ENCODE peak calls at places on chromosome 2, in eight cellular contexts. L is tibial nerve, Z is natural killer cell, J is fibroblast of pulmonary artery, O is bronchial epithelial cell, D is cardiac muscle cell, W is WERI-Rb-1, X is foreskin fibroblast. F is an unnamed sample.

GRCh38 chr2:1099418-1099817 is 148.8 kb downstream of the SNTG2 start:
- DNase-seq in L (no peak), Z (no peak), J (no peak), O (no peak), D (no peak), W (no peak), X (no peak), F (no peak)

GRCh38 chr2:157414050-157414449 is 29.8 kb downstream of the CYTIP start:
- DNase-seq in L (no peak), Z (no peak), J (no peak), O (no peak), D (no peak), W (no peak), X (no peak), F (no peak)

GRCh38 chr2:79860233-79861058 is 347.6 kb downstream of the CTNNA2 start:
- DNase-seq in L (no peak), Z (no peak), J (peak), O (peak), D (no peak), W (peak), X (no peak), F (no peak)

GRCh38 chr2:201779996-201780673 is 598 bp downstream of the ALS2 start:
- DNase-seq in L (no peak), Z (no peak), J (peak), O (peak), D (peak), W (peak), X (no peak), F (no peak)

GRCh38 chr2:207008105-207008990 is 69.0 kb downstream of the CPO start:
- DNase-seq in L (no peak), Z (no peak), J (peak), O (peak), D (peak), W (no peak), X (peak), F (no peak)

GRCh38 chr2:183000846-183001245 is 37.4 kb downstream of the NCKAP1 start:
- DNase-seq in L (no peak), Z (no peak), J (no peak), O (no peak), D (no peak), W (no peak), X (no peak), F (no peak)

GRCh38 chr2:10076511-10076910 is 3.7 kb downstream of the CYS1 start:
- DNase-seq in L (no peak), Z (no peak), J (no peak), O (no peak), D (no peak), W (no peak), X (no peak), F (no peak)

GRCh38 chr2:9658972-9659371 is 28.2 kb upstream of the YWHAQ start:
- DNase-seq in L (no peak), Z (no peak), J (no peak), O (peak), D (peak), W (no peak), X (no peak), F (no peak)

GRCh38 chr2:156317631-156318030 is 14.9 kb downstream of the NR4A2 start:
- DNase-seq in L (no peak), Z (no peak), J (no peak), O (no peak), D (no peak), W (no peak), X (no peak), F (no peak)

GRCh38 chr2:104140361-104140760 is 713.6 kb upstream of the POU3F3 start:
- DNase-seq in L (no peak), Z (no peak), J (no peak), O (no peak), D (no peak), W (no peak), X (no peak), F (no peak)

GRCh38 chr2:3696542-3696941 is 6.8 kb upstream of the DCDC2C start:
- DNase-seq in L (no peak), Z (no peak), J (no peak), O (no peak), D (no peak), W (no peak), X (no peak), F (no peak)

GRCh38 chr2:3689998-3690748 is 13.2 kb upstream of the DCDC2C start:
- DNase-seq in L (no peak), Z (no peak), J (peak), O (no peak), D (no peak), W (no peak), X (no peak), F (no peak)

GRCh38 chr2:3692375-3692774 is 11.0 kb upstream of the DCDC2C start:
- DNase-seq in L (no peak), Z (no peak), J (peak), O (peak), D (peak), W (peak), X (no peak), F (no peak)
- TF ChIP-seq CTCF in L (peak), Z (no peak), J (peak), O (peak), D (peak), W (peak), X (peak), F (no peak)

GRCh38 chr2:237686659-237687136 is 59.3 kb downstream of the LRRFIP1 start:
- DNase-seq in L (no peak), Z (no peak), J (peak), O (no peak), D (peak), W (peak), X (no peak), F (no peak)
- TF ChIP-seq CTCF in L (no peak), Z (no peak), J (peak), O (peak), D (peak), W (peak), X (peak), F (no peak)

DNA sequence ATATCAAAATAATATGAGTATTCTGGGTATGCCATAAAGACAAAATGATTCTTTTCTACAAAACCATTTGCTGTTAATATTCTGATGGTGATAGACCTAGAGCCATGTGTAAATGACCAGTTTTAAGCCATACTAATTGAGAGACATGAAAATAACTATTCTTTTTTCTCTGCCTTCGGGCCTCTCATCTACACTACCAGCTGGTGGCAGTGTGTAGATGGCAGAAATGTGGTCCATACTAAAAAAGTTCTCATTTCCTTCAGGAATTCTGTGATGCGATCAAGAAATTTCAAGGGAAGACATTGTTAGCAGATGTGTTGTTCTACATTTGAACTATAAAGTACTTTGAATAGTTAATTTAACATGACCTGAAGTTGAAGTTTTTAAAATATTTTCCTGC is 485.2 kb downstream of the TRIB2 start:
- DNase-seq in L (no peak), Z (no peak), J (no peak), O (peak), D (no peak), W (no peak), X (no peak), F (no peak)
- TF ChIP-seq CTCF in L (no peak), Z (no peak), J (no peak), O (peak), D (no peak), W (peak), X (no peak), F (no peak)

GRCh38 chr2:153287109-153287801 is 191.3 kb downstream of the RPRM start:
- DNase-seq in L (no peak), Z (no peak), J (no peak), O (no peak), D (peak), W (peak), X (no peak), F (no peak)
- TF ChIP-seq CTCF in L (no peak), Z (no peak), J (peak), O (no peak), D (peak), W (peak), X (no peak), F (no peak)

GRCh38 chr2:152155209-152155608 is 20.4 kb downstream of the STAM2 start:
- DNase-seq in L (no peak), Z (no peak), J (no peak), O (peak), D (no peak), W (no peak), X (no peak), F (no peak)
- TF ChIP-seq CTCF in L (no peak), Z (no peak), J (no peak), O (no peak), D (no peak), W (no peak), X (no peak), F (no peak)

GRCh38 chr2:174776223-174776622 is 12.0 kb upstream of the CHRNA1 start:
- DNase-seq in L (no peak), Z (no peak), J (no peak), O (no peak), D (no peak), W (no peak), X (no peak), F (no peak)
- TF ChIP-seq CTCF in L (no peak), Z (no peak), J (peak), O (peak), D (peak), W (peak), X (peak), F (no peak)

DNA sequence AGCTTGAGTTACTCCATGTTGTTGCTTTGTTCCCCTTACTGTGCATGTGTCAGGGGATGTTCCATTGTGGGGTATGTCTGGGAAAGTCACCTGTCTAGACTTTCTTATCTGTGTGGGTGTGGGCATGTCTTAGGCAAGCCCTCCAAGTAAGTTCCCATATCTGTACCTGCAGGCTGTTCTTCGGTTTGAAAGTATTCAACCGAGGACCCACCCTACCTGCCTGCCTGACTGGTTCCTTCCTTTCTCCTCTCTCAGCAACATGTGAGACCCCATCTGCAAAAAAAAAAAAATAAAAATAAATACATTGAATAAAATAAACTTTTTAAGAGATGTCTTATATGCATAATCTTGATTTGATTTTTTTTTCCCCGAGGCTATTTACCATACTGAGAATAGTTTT is 622.7 kb downstream of the TDRD15 start:
- DNase-seq in L (no peak), Z (no peak), J (no peak), O (no peak), D (no peak), W (no peak), X (no peak), F (no peak)
- TF ChIP-seq CTCF in L (no peak), Z (no peak), J (no peak), O (no peak), D (no peak), W (no peak), X (no peak), F (no peak)

DNA sequence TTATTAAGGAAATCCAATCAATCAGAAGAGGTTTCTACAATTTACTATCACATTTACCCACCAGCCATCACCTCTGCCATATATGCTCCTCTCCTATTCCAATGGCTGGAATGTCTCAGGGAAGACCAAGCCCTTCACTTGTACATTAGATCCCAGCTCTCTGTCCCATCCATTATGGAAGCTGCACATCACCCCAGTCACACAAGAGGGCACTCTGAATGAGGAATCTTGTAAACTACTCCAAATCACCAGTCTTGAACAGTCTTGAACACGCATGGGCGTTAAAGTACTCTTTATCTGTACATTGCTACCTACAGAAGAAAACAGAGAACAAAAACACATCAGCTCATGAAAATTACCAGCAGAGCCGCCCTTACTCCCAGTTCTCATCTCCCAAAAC is 38.7 kb downstream of the ZC3H8 start:
- DNase-seq in L (no peak), Z (no peak), J (peak), O (peak), D (peak), W (no peak), X (no peak), F (no peak)
- TF ChIP-seq CTCF in L (no peak), Z (no peak), J (peak), O (peak), D (peak), W (peak), X (peak), F (no peak)

F was measured in activated B cell treated with CpG ODN at 0.5 μM for 24 hours.